ENCODE peak calls at places on chromosomes 5 and 9, in six cellular contexts. M is K562, Y is Panc1, G is GM23338, X is HepG2, B is HCT116. T is an unnamed sample.

GRCh38 chr5:96788112-96788749 is 19.5 kb downstream of the ERAP1 start:
- ATAC-seq in M (no peak), Y (peak), G (no peak), X (no peak), B (no peak), T (peak)

GRCh38 chr5:73204302-73204701 is 31.3 kb downstream of the TMEM174 start:
- ATAC-seq in M (no peak), Y (no peak), G (no peak), X (no peak), B (no peak), T (no peak)

GRCh38 chr9:35689601-35690446 is at the start of gene TPM2:
- ATAC-seq in M (no peak), Y (peak), G (peak), X (peak), B (peak), T (peak)

GRCh38 chr5:125220284-125220683 is 473.8 kb upstream of the ZNF608 start:
- ATAC-seq in M (no peak), Y (no peak), G (no peak), X (no peak), B (no peak), T (no peak)

GRCh38 chr5:131548190-131548589 is 86.8 kb downstream of the RAPGEF6 start:
- ATAC-seq in M (no peak), Y (no peak), G (no peak), X (no peak), B (no peak), T (no peak)

GRCh38 chr5:43483210-43484048 is at the start of gene TMEM267:
- ATAC-seq in M (peak), Y (peak), G (peak), X (peak), B (peak), T (peak)

GRCh38 chr5:3531320-3531986 is 64.2 kb upstream of the IRX1 start:
- ATAC-seq in M (no peak), Y (no peak), G (peak), X (no peak), B (no peak), T (no peak)

GRCh38 chr5:80667384-80667783 is 12.6 kb upstream of the DHFR start:
- ATAC-seq in M (no peak), Y (no peak), G (no peak), X (no peak), B (no peak), T (no peak)

GRCh38 chr9:95613670-95614069 is 96.9 kb upstream of the PTCH1 start:
- ATAC-seq in M (no peak), Y (no peak), G (no peak), X (no peak), B (no peak), T (no peak)

GRCh38 chr9:114432323-114433067 is 44.7 kb upstream of the AKNA start:
- ATAC-seq in M (no peak), Y (no peak), G (no peak), X (no peak), B (no peak), T (no peak)

DNA sequence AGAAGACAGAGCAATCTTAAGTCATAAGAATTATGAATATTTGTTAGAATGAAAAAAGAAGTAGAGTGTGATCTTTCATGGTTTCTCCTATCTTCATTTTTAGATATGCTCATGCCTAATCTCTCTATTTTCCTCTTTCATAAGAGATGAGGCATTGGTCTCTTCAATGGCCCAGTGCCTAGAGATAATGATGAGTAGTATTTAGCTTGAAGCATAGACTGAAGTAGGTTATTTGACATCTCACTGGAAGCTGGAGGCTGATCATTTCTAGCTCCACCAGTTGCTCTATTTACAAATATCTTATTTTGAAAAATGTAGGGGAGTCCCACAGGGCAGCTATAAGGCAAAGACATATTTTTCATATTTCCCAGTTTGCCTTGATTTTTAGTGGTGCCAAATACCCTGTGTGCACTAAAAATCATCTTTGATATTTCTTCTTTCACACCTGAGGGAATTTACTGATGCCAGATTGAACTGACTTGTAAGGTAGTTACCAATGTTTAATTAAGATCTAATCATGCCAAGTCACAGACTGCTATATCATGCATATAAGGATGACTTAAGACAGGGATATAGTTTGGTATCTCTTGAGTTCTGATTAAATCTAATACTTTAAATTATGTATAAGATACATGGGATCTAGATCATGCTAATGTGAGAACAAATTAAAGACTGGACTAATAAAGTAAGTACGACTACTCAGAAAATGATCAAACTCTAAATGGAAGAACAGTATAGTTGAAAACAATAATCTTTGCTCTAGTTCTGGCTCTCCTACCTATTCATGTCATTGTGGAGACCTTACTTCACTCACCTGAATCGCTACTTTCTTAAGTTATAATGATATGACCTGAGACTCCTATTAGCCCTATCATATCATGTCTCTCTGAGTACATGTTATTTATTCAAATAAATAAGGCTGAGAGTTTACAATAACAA is 108.2 kb upstream of the IFNE start:
- ATAC-seq in M (no peak), Y (no peak), G (no peak), X (no peak), B (no peak), T (no peak)
- H3K4me3 ChIP-seq in M (no peak), Y (peak), G (no peak), X (no peak), B (peak), T (no peak)

GRCh38 chr9:136355616-136356557 is 7.7 kb downstream of the DNLZ start:
- ATAC-seq in M (peak), Y (no peak), G (no peak), X (peak), B (no peak), T (no peak)
- TF ChIP-seq POLR2AphosphoS5 in M (no peak), Y (no peak), G (no peak), X (no peak), B (no peak), T (no peak)

DNA sequence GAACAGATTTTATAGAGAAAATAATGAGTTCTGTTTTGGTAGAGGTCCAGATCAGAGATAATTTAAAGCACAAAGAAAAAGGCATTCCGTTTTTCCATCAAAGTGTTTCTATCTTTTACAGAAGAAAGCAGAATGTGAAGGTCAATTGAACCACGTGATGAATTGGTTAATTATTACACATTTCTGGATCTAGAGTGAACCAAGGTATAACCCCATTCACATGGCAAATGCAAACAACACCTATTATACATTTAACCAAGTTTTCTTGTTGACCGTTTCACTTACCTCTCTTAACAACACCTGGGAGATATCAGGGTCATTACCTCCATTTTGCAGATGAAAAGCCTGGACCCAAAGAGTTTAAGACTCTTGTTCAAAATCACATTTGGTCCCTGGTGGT is 34.9 kb upstream of the ZNF462 start:
- ATAC-seq in M (no peak), Y (no peak), G (no peak), X (no peak), B (no peak), T (no peak)
- H3K4me3 ChIP-seq in M (no peak), Y (no peak), G (no peak), X (no peak), B (no peak), T (no peak)

GRCh38 chr5:61178702-61179101 is 16.4 kb upstream of the SMIM15 start:
- ATAC-seq in M (no peak), Y (no peak), G (no peak), X (no peak), B (no peak), T (no peak)
- TF ChIP-seq POLR2AphosphoS5 in M (no peak), Y (no peak), G (no peak), X (no peak), B (no peak), T (no peak)

GRCh38 chr5:68286612-68286912 is 71.0 kb downstream of the PIK3R1 start:
- ATAC-seq in M (no peak), Y (no peak), G (no peak), X (no peak), B (no peak), T (no peak)

GRCh38 chr5:68289576-68289975 is 74.0 kb downstream of the PIK3R1 start:
- ATAC-seq in M (peak), Y (no peak), G (no peak), X (no peak), B (no peak), T (no peak)

GRCh38 chr5:68287631-68287975 is 72.0 kb downstream of the PIK3R1 start:
- ATAC-seq in M (no peak), Y (no peak), G (no peak), X (no peak), B (no peak), T (no peak)

GRCh38 chr5:68288756-68289134 is 73.2 kb downstream of the PIK3R1 start:
- ATAC-seq in M (peak), Y (peak), G (peak), X (peak), B (no peak), T (no peak)

GRCh38 chr5:68287976-68288755 is 72.6 kb downstream of the PIK3R1 start:
- ATAC-seq in M (peak), Y (peak), G (peak), X (peak), B (no peak), T (peak)
- H3K4me3 ChIP-seq in M (peak), Y (peak), G (peak), X (peak), B (no peak), T (peak)

DNA sequence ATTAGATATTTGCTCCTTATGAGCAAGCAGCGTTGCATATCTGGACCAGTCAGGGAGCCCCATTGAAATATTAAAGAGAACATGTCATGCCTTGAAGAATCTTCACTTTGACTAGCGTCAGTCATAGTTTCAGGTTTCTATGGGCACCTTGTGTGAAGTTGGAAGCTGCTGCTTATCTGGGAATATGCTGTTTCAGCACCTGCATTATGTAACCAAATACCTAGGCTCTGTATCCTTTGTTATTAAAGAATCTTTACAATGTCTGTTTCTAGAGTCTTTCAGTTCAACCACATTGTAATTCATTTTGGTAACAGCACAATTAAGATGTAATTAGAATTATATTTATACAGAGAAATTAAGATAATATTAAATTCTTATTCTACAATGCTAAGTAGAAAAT is 818.8 kb upstream of the TYRP1 start:
- ATAC-seq in M (no peak), Y (no peak), G (peak), X (no peak), B (no peak), T (no peak)
- TF ChIP-seq POLR2AphosphoS5 in M (no peak), Y (no peak), G (no peak), X (no peak), B (no peak), T (no peak)

GRCh38 chr9:19493174-19493811 is 84.5 kb downstream of the ACER2 start:
- ATAC-seq in M (peak), Y (peak), G (peak), X (peak), B (peak), T (peak)

GRCh38 chr9:19495186-19496028 is 86.6 kb downstream of the ACER2 start:
- ATAC-seq in M (no peak), Y (no peak), G (peak), X (peak), B (no peak), T (no peak)

GRCh38 chr9:19490269-19490668 is 81.5 kb downstream of the ACER2 start:
- ATAC-seq in M (no peak), Y (no peak), G (no peak), X (no peak), B (no peak), T (no peak)

GRCh38 chr9:19493845-19494244 is 85.0 kb downstream of the ACER2 start:
- ATAC-seq in M (no peak), Y (no peak), G (no peak), X (no peak), B (no peak), T (no peak)

DNA sequence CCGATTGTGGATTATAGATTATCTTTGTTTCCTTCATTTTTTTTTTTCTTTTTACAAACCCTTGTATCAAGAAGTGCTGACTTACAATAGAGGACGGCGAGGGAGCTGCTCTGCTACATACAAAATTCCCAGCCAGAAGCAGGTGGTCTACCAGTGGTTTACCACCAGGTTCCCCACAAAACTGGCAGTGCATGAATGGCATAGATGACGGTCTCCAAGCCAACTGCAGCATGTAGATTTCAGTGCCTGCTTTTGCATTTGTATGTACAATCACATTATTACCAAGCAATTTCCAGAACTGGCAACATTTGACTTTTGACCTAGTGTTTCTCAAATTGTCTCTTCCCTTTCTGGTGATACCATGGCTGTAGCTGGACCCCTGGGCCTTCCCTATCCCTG is 84.0 kb downstream of the ACER2 start:
- ATAC-seq in M (no peak), Y (no peak), G (no peak), X (no peak), B (peak), T (no peak)
- H3K4me3 ChIP-seq in M (no peak), Y (no peak), G (no peak), X (no peak), B (no peak), T (no peak)

GRCh38 chr5:169944115-169944514 is 36.2 kb downstream of the INSYN2B start:
- ATAC-seq in M (no peak), Y (no peak), G (no peak), X (no peak), B (no peak), T (no peak)
- TF ChIP-seq POLR2AphosphoS5 in M (no peak), Y (no peak), G (no peak), X (no peak), B (no peak), T (no peak)